ENCODE peak calls at places on chromosomes 12 and 14, in four cellular contexts. One of them, this sample, is unnamed.

GRCh38 chr14:80109055-80109454 is 102.2 kb downstream of the DIO2 start:
- DNase-seq in H1: no peak
- DNase-seq in mesendoderm: no peak
- DNase-seq in H9: no peak
- DNase-seq in this sample: no peak

GRCh38 chr14:106556665-106557289 is 1030.4 kb downstream of the TMEM121 start:
- DNase-seq in H1: peak
- DNase-seq in mesendoderm: no peak
- DNase-seq in H9: no peak
- DNase-seq in this sample: no peak

GRCh38 chr12:123726962-123727361 is 14.8 kb downstream of the ATP6V0A2 start:
- DNase-seq in mesendoderm: no peak
- DNase-seq in H9: no peak
- DNase-seq in H1: no peak
- DNase-seq in this sample: no peak

GRCh38 chr14:77565289-77566081 is 51.0 kb downstream of the SPTLC2 start:
- DNase-seq in H9: no peak
- DNase-seq in mesendoderm: no peak
- DNase-seq in H1: no peak
- DNase-seq in this sample: peak

GRCh38 chr12:111150476-111150875 is 218.4 kb downstream of the PHETA1 start:
- DNase-seq in mesendoderm: no peak
- DNase-seq in H9: no peak
- DNase-seq in H1: no peak
- DNase-seq in this sample: no peak

GRCh38 chr14:52413729-52414453 is 99.8 kb downstream of the PTGER2 start:
- DNase-seq in mesendoderm: no peak
- DNase-seq in H9: no peak
- DNase-seq in H1: no peak
- DNase-seq in this sample: peak

GRCh38 chr14:101201535-101202125 is 298.1 kb upstream of the RTL1 start:
- DNase-seq in mesendoderm: no peak
- DNase-seq in H9: peak
- DNase-seq in H1: peak
- DNase-seq in this sample: no peak

GRCh38 chr12:118371354-118372282 is 1.1 kb downstream of the TAOK3 start:
- DNase-seq in mesendoderm: peak
- DNase-seq in H1: peak
- DNase-seq in H9: peak
- DNase-seq in this sample: no peak

GRCh38 chr12:76032043-76032981 is 736 bp upstream of the PHLDA1 start:
- DNase-seq in H1: no peak
- DNase-seq in H9: peak
- DNase-seq in mesendoderm: peak
- DNase-seq in this sample: peak

GRCh38 chr12:88715673-88716072 is 135.4 kb upstream of the KITLG start:
- DNase-seq in mesendoderm: no peak
- DNase-seq in H9: no peak
- DNase-seq in H1: no peak
- DNase-seq in this sample: no peak

GRCh38 chr14:52706286-52706685 is 714 bp upstream of the PSMC6 start:
- DNase-seq in H9: no peak
- DNase-seq in H1: no peak
- DNase-seq in mesendoderm: no peak
- DNase-seq in this sample: peak

GRCh38 chr14:65549429-65549828 is 136.9 kb downstream of the FUT8 start:
- DNase-seq in H9: no peak
- DNase-seq in mesendoderm: no peak
- DNase-seq in H1: no peak
- DNase-seq in this sample: no peak

GRCh38 chr14:28707814-28708213 is 58.8 kb upstream of the FOXG1 start:
- DNase-seq in H9: no peak
- DNase-seq in H1: no peak
- DNase-seq in mesendoderm: no peak
- DNase-seq in this sample: no peak

GRCh38 chr12:32502693-32503510 is 103.5 kb downstream of the FGD4 start:
- DNase-seq in mesendoderm: peak
- DNase-seq in H1: no peak
- DNase-seq in H9: no peak
- DNase-seq in this sample: peak

GRCh38 chr14:75450381-75451276 is 22.8 kb downstream of the JDP2 start:
- DNase-seq in H9: no peak
- DNase-seq in mesendoderm: no peak
- DNase-seq in H1: no peak
- DNase-seq in this sample: peak

GRCh38 chr12:16090974-16091373 is 179.8 kb downstream of the DERA start:
- DNase-seq in mesendoderm: no peak
- DNase-seq in H9: no peak
- DNase-seq in H1: no peak
- DNase-seq in this sample: no peak

GRCh38 chr12:63307849-63308248 is 156.8 kb upstream of the AVPR1A start:
- DNase-seq in H1: no peak
- DNase-seq in H9: no peak
- DNase-seq in mesendoderm: no peak
- DNase-seq in this sample: no peak

GRCh38 chr14:87045956-87046355 is 947.0 kb downstream of the GALC start:
- DNase-seq in mesendoderm: no peak
- DNase-seq in H9: no peak
- DNase-seq in H1: no peak
- DNase-seq in this sample: no peak

GRCh38 chr12:38905480-38906351 is at the start of gene CPNE8:
- DNase-seq in H1: no peak
- DNase-seq in H9: peak
- DNase-seq in mesendoderm: peak
- DNase-seq in this sample: no peak

GRCh38 chr12:77339610-77340009 is 274.2 kb upstream of the E2F7 start:
- DNase-seq in mesendoderm: no peak
- DNase-seq in H9: no peak
- DNase-seq in H1: no peak
- DNase-seq in this sample: peak

GRCh38 chr12:6569312-6569711 is 1.2 kb upstream of the NOP2 start:
- DNase-seq in H1: no peak
- DNase-seq in H9: no peak
- DNase-seq in mesendoderm: no peak
- DNase-seq in this sample: no peak

GRCh38 chr12:96501139-96501741 is 11.9 kb downstream of the CFAP54 start:
- DNase-seq in mesendoderm: peak
- DNase-seq in H1: no peak
- DNase-seq in H9: peak
- DNase-seq in this sample: peak

GRCh38 chr12:14454098-14454907 is 88.8 kb downstream of the ATF7IP start:
- DNase-seq in mesendoderm: peak
- DNase-seq in H1: no peak
- DNase-seq in H9: peak
- DNase-seq in this sample: peak

GRCh38 chr12:85448548-85449139 is 168.6 kb downstream of the ALX1 start:
- DNase-seq in H9: no peak
- DNase-seq in H1: no peak
- DNase-seq in mesendoderm: no peak
- DNase-seq in this sample: peak

GRCh38 chr12:42705863-42706262 is 116.3 kb upstream of the PRICKLE1 start:
- DNase-seq in mesendoderm: peak
- DNase-seq in H9: no peak
- DNase-seq in H1: no peak
- DNase-seq in this sample: peak

GRCh38 chr14:56816575-56817391 is 6.5 kb upstream of the OTX2 start:
- DNase-seq in H1: peak
- DNase-seq in mesendoderm: peak
- DNase-seq in H9: peak
- DNase-seq in this sample: no peak

GRCh38 chr12:124721501-124722154 is 142.0 kb downstream of the SCARB1 start:
- DNase-seq in H1: no peak
- DNase-seq in H9: no peak
- DNase-seq in mesendoderm: no peak
- DNase-seq in this sample: peak

GRCh38 chr14:101077511-101078074 is 174.1 kb upstream of the RTL1 start:
- DNase-seq in mesendoderm: peak
- DNase-seq in H1: no peak
- DNase-seq in H9: peak
- DNase-seq in this sample: peak

GRCh38 chr12:6708968-6709394 is 8.4 kb upstream of the PIANP start:
- DNase-seq in H1: no peak
- DNase-seq in mesendoderm: no peak
- DNase-seq in H9: no peak
- DNase-seq in this sample: no peak

GRCh38 chr14:77139540-77140342 is 1.9 kb downstream of the ZDHHC22 start:
- DNase-seq in H9: peak
- DNase-seq in H1: peak
- DNase-seq in mesendoderm: peak
- DNase-seq in this sample: no peak

GRCh38 chr14:63878792-63879191 is 26.0 kb downstream of the SYNE2 start:
- DNase-seq in mesendoderm: no peak
- DNase-seq in H1: no peak
- DNase-seq in H9: no peak
- DNase-seq in this sample: no peak

GRCh38 chr14:22545842-22546721 is 42.9 kb downstream of the DAD1 start:
- DNase-seq in mesendoderm: peak
- DNase-seq in H9: no peak
- DNase-seq in H1: no peak
- DNase-seq in this sample: peak

GRCh38 chr12:19003987-19004619 is 125.4 kb upstream of the PLEKHA5 start:
- DNase-seq in H1: no peak
- DNase-seq in H9: peak
- DNase-seq in mesendoderm: peak
- DNase-seq in this sample: no peak

GRCh38 chr12:24901975-24902461 is 46.9 kb downstream of the BCAT1 start:
- DNase-seq in H1: peak
- DNase-seq in H9: peak
- DNase-seq in mesendoderm: peak
- DNase-seq in this sample: no peak

GRCh38 chr12:83408841-83409240 is 722.1 kb downstream of the TMTC2 start:
- DNase-seq in mesendoderm: no peak
- DNase-seq in H1: no peak
- DNase-seq in H9: no peak
- DNase-seq in this sample: no peak

GRCh38 chr14:103540816-103541493 is 12.0 kb downstream of the TRMT61A start:
- DNase-seq in mesendoderm: no peak
- DNase-seq in H9: no peak
- DNase-seq in H1: no peak
- DNase-seq in this sample: no peak
- H2AK5ac ChIP-seq in mesendoderm: no peak
- H2AK5ac ChIP-seq in H9: no peak
- H2AK5ac ChIP-seq in H1: no peak
- H2AK5ac ChIP-seq in this sample: peak

DNA sequence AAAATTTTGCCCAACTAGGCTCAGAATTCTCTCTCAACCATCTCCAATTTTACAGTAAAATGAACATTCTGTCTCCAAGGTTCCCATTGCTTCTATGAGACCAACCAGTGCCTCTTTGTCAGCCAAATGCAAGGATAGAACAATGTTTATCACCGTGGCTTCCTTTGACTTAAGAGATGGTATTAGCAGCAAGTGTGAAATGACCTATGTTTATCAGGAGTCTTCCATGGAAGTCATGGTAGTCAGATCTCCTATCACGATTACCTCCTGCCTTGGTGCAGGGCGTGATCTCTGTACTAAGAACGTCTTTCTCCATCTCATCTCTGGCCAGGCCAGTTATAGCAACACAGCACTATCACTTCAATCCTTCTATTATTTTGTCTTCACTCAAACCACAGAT is 6.1 kb upstream of the BCL2L14 start:
- DNase-seq in mesendoderm: peak
- DNase-seq in H9: peak
- DNase-seq in H1: no peak
- DNase-seq in this sample: no peak
- H4K5ac ChIP-seq in mesendoderm: no peak
- H4K5ac ChIP-seq in H9: no peak
- H4K5ac ChIP-seq in H1: no peak
- H4K5ac ChIP-seq in this sample: no peak

DNA sequence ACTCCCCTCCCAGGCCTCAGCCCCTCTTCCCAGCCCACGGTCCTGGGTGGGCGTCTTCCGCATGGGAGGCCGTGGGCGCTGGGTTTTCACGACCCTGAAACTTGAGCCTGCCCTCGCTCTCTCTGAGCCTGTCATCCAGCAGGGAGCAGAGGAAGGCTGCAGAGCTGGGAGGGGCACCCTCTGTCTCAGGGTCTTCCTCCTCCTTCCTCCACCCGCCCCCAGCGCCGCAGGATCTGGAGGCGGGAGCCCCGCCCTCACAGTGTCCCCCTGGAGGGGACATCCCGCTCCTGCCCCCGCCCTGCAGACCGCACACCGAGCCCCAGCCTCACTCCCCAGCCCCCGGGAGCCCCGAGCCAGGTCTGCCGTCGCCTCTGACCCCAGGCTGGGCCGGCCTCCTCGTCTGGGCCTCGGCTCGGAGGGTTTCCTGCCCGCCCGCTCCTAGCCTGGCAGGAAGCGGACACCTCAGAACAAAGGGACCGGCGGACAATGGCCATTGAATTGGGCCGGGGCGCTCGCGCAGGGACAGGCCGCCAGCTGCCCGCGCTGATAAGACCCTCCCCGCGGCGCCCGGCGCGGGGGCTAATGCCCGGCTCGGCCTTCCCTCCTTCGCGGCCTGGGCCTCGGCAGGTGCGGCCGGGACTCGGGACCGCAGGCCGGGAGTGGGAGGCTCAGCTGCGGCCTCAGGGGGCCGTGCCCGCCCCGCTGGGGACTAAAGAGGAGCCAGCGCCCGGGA is 15.3 kb upstream of the NUDT14 start:
- DNase-seq in H9: peak
- DNase-seq in mesendoderm: peak
- DNase-seq in H1: peak
- DNase-seq in this sample: no peak
- H3K23ac ChIP-seq in H9: no peak
- H3K23ac ChIP-seq in mesendoderm: no peak
- H3K23ac ChIP-seq in H1: no peak
- H3K23ac ChIP-seq in this sample: no peak

GRCh38 chr12:133181238-133181959 is at the start of gene ZNF268:
- DNase-seq in H9: peak
- DNase-seq in H1: peak
- DNase-seq in mesendoderm: peak
- DNase-seq in this sample: peak
- H2AK5ac ChIP-seq in H9: no peak
- H2AK5ac ChIP-seq in H1: no peak
- H2AK5ac ChIP-seq in mesendoderm: no peak
- H2AK5ac ChIP-seq in this sample: peak

GRCh38 chr12:94948232-94948810 is 55.2 kb downstream of the NDUFA12 start:
- DNase-seq in mesendoderm: no peak
- DNase-seq in H1: no peak
- DNase-seq in H9: no peak
- DNase-seq in this sample: no peak
- H4K5ac ChIP-seq in mesendoderm: no peak
- H4K5ac ChIP-seq in H1: no peak
- H4K5ac ChIP-seq in H9: no peak
- H4K5ac ChIP-seq in this sample: no peak

GRCh38 chr12:108816652-108817335 is 40.6 kb downstream of the SSH1 start:
- DNase-seq in H9: no peak
- DNase-seq in mesendoderm: no peak
- DNase-seq in H1: no peak
- DNase-seq in this sample: no peak

GRCh38 chr12:108815875-108816594 is 41.3 kb downstream of the SSH1 start:
- DNase-seq in H1: no peak
- DNase-seq in mesendoderm: no peak
- DNase-seq in H9: no peak
- DNase-seq in this sample: peak

GRCh38 chr12:108815369-108815768 is 42.0 kb downstream of the SSH1 start:
- DNase-seq in H1: no peak
- DNase-seq in H9: no peak
- DNase-seq in mesendoderm: no peak
- DNase-seq in this sample: no peak

GRCh38 chr12:108812324-108812723 is 45.1 kb downstream of the SSH1 start:
- DNase-seq in mesendoderm: no peak
- DNase-seq in H1: no peak
- DNase-seq in H9: no peak
- DNase-seq in this sample: no peak

GRCh38 chr12:108814462-108815211 is 42.7 kb downstream of the SSH1 start:
- DNase-seq in mesendoderm: no peak
- DNase-seq in H1: no peak
- DNase-seq in H9: no peak
- DNase-seq in this sample: no peak
- H3K23ac ChIP-seq in mesendoderm: no peak
- H3K23ac ChIP-seq in H1: no peak
- H3K23ac ChIP-seq in H9: no peak
- H3K23ac ChIP-seq in this sample: no peak

This sample was measured in IMR-90.